ENCODE peak calls at places on chromosomes 3 and 15, in eight cellular contexts. One of them, this sample, is unnamed.

GRCh38 chr15:70049115-70049514 is 48.6 kb downstream of the TLE3 start:
- DNase-seq in heart left ventricle: no peak
- DNase-seq in IMR-90: no peak
- DNase-seq in sigmoid colon: peak; percentile 47
- DNase-seq in CD8-positive, alpha-beta T cell: no peak
- DNase-seq in Karpas-422: no peak
- DNase-seq in fibroblast of lung: no peak
- DNase-seq in uterus: no peak
- DNase-seq in this sample: no peak

GRCh38 chr15:40932625-40933519 is 3.7 kb downstream of the DLL4 start:
- DNase-seq in CD8-positive, alpha-beta T cell: no peak
- DNase-seq in heart left ventricle: no peak
- DNase-seq in fibroblast of lung: no peak
- DNase-seq in Karpas-422: no peak
- DNase-seq in IMR-90: no peak
- DNase-seq in sigmoid colon: no peak
- DNase-seq in uterus: no peak
- DNase-seq in this sample: no peak

GRCh38 chr15:53401503-53401902 is 358.0 kb downstream of the WDR72 start:
- DNase-seq in CD8-positive, alpha-beta T cell: no peak
- DNase-seq in sigmoid colon: no peak
- DNase-seq in uterus: no peak
- DNase-seq in IMR-90: no peak
- DNase-seq in Karpas-422: no peak
- DNase-seq in heart left ventricle: no peak
- DNase-seq in fibroblast of lung: no peak
- DNase-seq in this sample: no peak

GRCh38 chr15:77540346-77541060 is 92.2 kb downstream of the LINGO1 start:
- DNase-seq in uterus: no peak
- DNase-seq in Karpas-422: no peak
- DNase-seq in heart left ventricle: no peak
- DNase-seq in sigmoid colon: peak; percentile 40
- DNase-seq in fibroblast of lung: no peak
- DNase-seq in IMR-90: no peak
- DNase-seq in CD8-positive, alpha-beta T cell: no peak
- DNase-seq in this sample: no peak

GRCh38 chr3:18098960-18099587 is 326.1 kb downstream of the SATB1 start:
- DNase-seq in IMR-90: peak; percentile 85
- DNase-seq in uterus: no peak
- DNase-seq in heart left ventricle: no peak
- DNase-seq in CD8-positive, alpha-beta T cell: no peak
- DNase-seq in sigmoid colon: no peak
- DNase-seq in Karpas-422: no peak
- DNase-seq in fibroblast of lung: peak; percentile 93
- DNase-seq in this sample: no peak

GRCh38 chr3:108305484-108306172 is 9.3 kb downstream of the HHLA2 start:
- DNase-seq in sigmoid colon: no peak
- DNase-seq in CD8-positive, alpha-beta T cell: no peak
- DNase-seq in fibroblast of lung: no peak
- DNase-seq in heart left ventricle: no peak
- DNase-seq in uterus: no peak
- DNase-seq in IMR-90: no peak
- DNase-seq in Karpas-422: no peak
- DNase-seq in this sample: no peak

GRCh38 chr3:134075568-134075825 is 45.8 kb upstream of the SLCO2A1 start:
- DNase-seq in heart left ventricle: no peak
- DNase-seq in sigmoid colon: no peak
- DNase-seq in CD8-positive, alpha-beta T cell: no peak
- DNase-seq in IMR-90: no peak
- DNase-seq in uterus: no peak
- DNase-seq in Karpas-422: no peak
- DNase-seq in fibroblast of lung: no peak
- DNase-seq in this sample: no peak

GRCh38 chr3:51559266-51559907 is 20.9 kb downstream of the RAD54L2 start:
- DNase-seq in CD8-positive, alpha-beta T cell: no peak
- DNase-seq in sigmoid colon: peak; percentile 77
- DNase-seq in Karpas-422: no peak
- DNase-seq in uterus: peak; percentile 43
- DNase-seq in IMR-90: peak; percentile 84
- DNase-seq in heart left ventricle: peak; percentile 33
- DNase-seq in fibroblast of lung: peak; percentile 66
- DNase-seq in this sample: no peak

GRCh38 chr3:23217872-23218554 is 14.9 kb downstream of the UBE2E2 start:
- DNase-seq in IMR-90: peak; percentile 72
- DNase-seq in sigmoid colon: no peak
- DNase-seq in Karpas-422: no peak
- DNase-seq in CD8-positive, alpha-beta T cell: no peak
- DNase-seq in uterus: no peak
- DNase-seq in heart left ventricle: peak; percentile 19
- DNase-seq in fibroblast of lung: peak; percentile 35
- DNase-seq in this sample: no peak

DNA sequence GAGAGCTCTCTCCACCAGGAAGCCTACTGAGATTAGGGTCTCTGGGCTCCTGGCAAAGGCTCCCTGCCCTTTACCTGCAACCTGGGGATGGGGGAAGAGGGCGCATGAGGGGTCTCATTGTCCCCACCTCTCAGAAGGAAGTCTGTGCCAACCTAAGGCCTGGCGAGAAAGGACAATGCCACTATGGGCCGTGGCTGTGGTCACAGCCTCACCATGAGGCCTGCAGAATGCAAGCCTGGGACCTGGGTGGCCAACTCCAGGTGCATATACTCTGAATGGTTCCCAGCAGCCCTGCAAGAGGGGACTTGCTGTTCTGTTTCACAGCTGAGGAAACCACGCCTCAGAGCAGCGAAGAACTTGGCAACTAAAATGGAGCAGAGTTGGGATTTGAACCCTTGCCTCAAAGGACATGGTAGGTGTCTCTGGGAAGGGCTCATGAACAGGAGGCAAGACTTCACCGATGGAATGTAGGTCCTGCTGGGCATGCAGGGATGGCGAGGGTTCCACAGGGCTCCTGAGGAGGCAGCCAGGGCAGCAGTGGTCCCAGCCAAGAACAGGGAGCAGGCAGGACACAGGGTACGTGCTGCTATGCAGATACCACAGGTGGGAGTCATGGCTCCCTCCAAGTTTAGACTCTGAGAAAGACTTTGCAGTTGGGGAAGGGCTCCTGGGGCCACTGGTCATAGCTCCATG is 1.1 kb downstream of the MYL3 start:
- DNase-seq in CD8-positive, alpha-beta T cell: no peak
- DNase-seq in fibroblast of lung: no peak
- DNase-seq in Karpas-422: no peak
- DNase-seq in uterus: no peak
- DNase-seq in IMR-90: no peak
- DNase-seq in sigmoid colon: peak; percentile 40
- DNase-seq in heart left ventricle: peak; percentile 11
- DNase-seq in this sample: peak; percentile 14
- H3K4me3 ChIP-seq in CD8-positive, alpha-beta T cell: no peak overlapping the region
- H3K4me3 ChIP-seq in fibroblast of lung: no peak overlapping the region
- H3K4me3 ChIP-seq in Karpas-422: no peak overlapping the region
- H3K4me3 ChIP-seq in uterus: no peak overlapping the region
- H3K4me3 ChIP-seq in IMR-90: no peak overlapping the region
- H3K4me3 ChIP-seq in sigmoid colon: no peak overlapping the region
- H3K4me3 ChIP-seq in heart left ventricle: peak overlapping the region; percentile 51
- H3K4me3 ChIP-seq in this sample: peak overlapping the region; percentile 7

GRCh38 chr3:184145881-184146280 is 9.3 kb upstream of the DVL3 start:
- DNase-seq in uterus: no peak
- DNase-seq in heart left ventricle: no peak
- DNase-seq in IMR-90: no peak
- DNase-seq in Karpas-422: no peak
- DNase-seq in fibroblast of lung: no peak
- DNase-seq in sigmoid colon: no peak
- DNase-seq in CD8-positive, alpha-beta T cell: no peak
- DNase-seq in this sample: no peak

GRCh38 chr3:184142199-184142598 is 7.0 kb downstream of the EIF2B5 start:
- DNase-seq in Karpas-422: no peak
- DNase-seq in IMR-90: no peak
- DNase-seq in fibroblast of lung: no peak
- DNase-seq in uterus: no peak
- DNase-seq in heart left ventricle: no peak
- DNase-seq in CD8-positive, alpha-beta T cell: no peak
- DNase-seq in sigmoid colon: no peak
- DNase-seq in this sample: no peak

GRCh38 chr3:184143327-184143726 is 8.2 kb downstream of the EIF2B5 start:
- DNase-seq in IMR-90: no peak
- DNase-seq in sigmoid colon: no peak
- DNase-seq in Karpas-422: no peak
- DNase-seq in CD8-positive, alpha-beta T cell: no peak
- DNase-seq in heart left ventricle: no peak
- DNase-seq in uterus: no peak
- DNase-seq in fibroblast of lung: no peak
- DNase-seq in this sample: no peak

GRCh38 chr3:184144505-184144904 is 9.3 kb downstream of the EIF2B5 start:
- DNase-seq in fibroblast of lung: no peak
- DNase-seq in Karpas-422: no peak
- DNase-seq in sigmoid colon: no peak
- DNase-seq in heart left ventricle: no peak
- DNase-seq in IMR-90: no peak
- DNase-seq in uterus: no peak
- DNase-seq in CD8-positive, alpha-beta T cell: no peak
- DNase-seq in this sample: no peak

GRCh38 chr3:184145120-184145524 is 10.0 kb downstream of the EIF2B5 start:
- DNase-seq in IMR-90: peak; percentile 61
- DNase-seq in sigmoid colon: no peak
- DNase-seq in Karpas-422: peak; percentile 78
- DNase-seq in fibroblast of lung: peak; percentile 58
- DNase-seq in heart left ventricle: no peak
- DNase-seq in CD8-positive, alpha-beta T cell: no peak
- DNase-seq in uterus: peak; percentile 37
- DNase-seq in this sample: peak; percentile 55
- H3K27ac ChIP-seq in IMR-90: no peak overlapping the region
- H3K27ac ChIP-seq in sigmoid colon: no peak overlapping the region
- H3K27ac ChIP-seq in Karpas-422: no peak overlapping the region
- H3K27ac ChIP-seq in fibroblast of lung: no peak overlapping the region
- H3K27ac ChIP-seq in heart left ventricle: no peak overlapping the region
- H3K27ac ChIP-seq in CD8-positive, alpha-beta T cell: no peak overlapping the region
- H3K27ac ChIP-seq in uterus: no peak overlapping the region
- H3K27ac ChIP-seq in this sample: no peak overlapping the region

DNA sequence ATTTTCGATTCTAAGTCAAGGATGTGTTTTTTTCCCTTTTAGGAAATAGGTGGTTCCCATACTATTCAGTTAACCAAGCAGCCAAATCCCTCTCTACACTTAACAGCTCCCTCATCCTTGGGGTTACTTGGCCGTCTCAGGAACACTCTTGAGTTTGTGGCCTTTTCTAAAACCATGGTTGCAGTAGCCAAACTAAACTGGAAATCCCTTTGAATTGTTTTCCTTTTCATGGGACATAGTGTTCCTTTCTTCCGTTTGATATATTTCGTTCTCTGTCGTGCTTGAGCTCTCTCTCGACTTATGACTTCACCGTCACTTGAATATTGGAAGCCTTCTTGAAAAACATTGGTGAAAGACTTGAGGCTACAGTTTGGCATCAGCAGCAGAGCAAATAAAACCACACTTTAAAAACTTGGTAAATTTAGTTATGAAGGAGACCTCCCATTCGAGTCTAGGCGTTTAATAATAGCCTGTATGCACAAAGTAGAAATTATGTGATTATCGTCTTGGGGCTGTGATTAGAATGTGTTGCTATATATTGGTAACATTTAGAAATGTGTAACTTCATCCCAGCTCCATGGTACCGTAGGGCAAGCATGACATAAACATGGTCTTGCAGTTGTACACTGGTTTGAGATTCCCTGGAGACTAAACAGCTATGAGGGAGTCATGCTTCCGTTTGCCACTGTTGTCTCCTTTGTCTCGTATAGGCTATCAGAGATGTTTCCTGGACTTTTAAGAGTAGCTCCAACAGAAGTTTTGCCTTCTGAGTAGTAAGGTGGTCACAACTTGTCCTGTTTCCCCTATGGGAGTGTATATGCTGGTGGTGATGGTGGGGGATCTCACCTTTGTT is 122.3 kb downstream of the PTPRG start:
- DNase-seq in IMR-90: no peak
- DNase-seq in Karpas-422: no peak
- DNase-seq in CD8-positive, alpha-beta T cell: no peak
- DNase-seq in uterus: no peak
- DNase-seq in heart left ventricle: no peak
- DNase-seq in fibroblast of lung: no peak
- DNase-seq in sigmoid colon: no peak
- DNase-seq in this sample: no peak
- H3K4me1 ChIP-seq in IMR-90: peaks cover 7% of the 10 kb centered on the region
- H3K4me1 ChIP-seq in Karpas-422: no peaks in the 10 kb centered on the region
- H3K4me1 ChIP-seq in CD8-positive, alpha-beta T cell: no peaks in the 10 kb centered on the region
- H3K4me1 ChIP-seq in uterus: no peaks in the 10 kb centered on the region
- H3K4me1 ChIP-seq in heart left ventricle: peaks cover 46% of the 10 kb centered on the region
- H3K4me1 ChIP-seq in fibroblast of lung: no peaks in the 10 kb centered on the region
- H3K4me1 ChIP-seq in sigmoid colon: peaks cover 6% of the 10 kb centered on the region
- H3K4me1 ChIP-seq in this sample: peaks cover 14% of the 10 kb centered on the region

GRCh38 chr3:128804817-128805166 is 74.6 kb upstream of the ACAD9 start:
- DNase-seq in heart left ventricle: no peak
- DNase-seq in uterus: no peak
- DNase-seq in fibroblast of lung: no peak
- DNase-seq in IMR-90: no peak
- DNase-seq in sigmoid colon: no peak
- DNase-seq in CD8-positive, alpha-beta T cell: no peak
- DNase-seq in Karpas-422: no peak
- DNase-seq in this sample: no peak

GRCh38 chr3:128808672-128809071 is 70.7 kb upstream of the ACAD9 start:
- DNase-seq in sigmoid colon: no peak
- DNase-seq in uterus: no peak
- DNase-seq in fibroblast of lung: no peak
- DNase-seq in CD8-positive, alpha-beta T cell: no peak
- DNase-seq in heart left ventricle: no peak
- DNase-seq in IMR-90: no peak
- DNase-seq in Karpas-422: no peak
- DNase-seq in this sample: peak; percentile 68

GRCh38 chr3:128805771-128806170 is 73.6 kb upstream of the ACAD9 start:
- DNase-seq in uterus: no peak
- DNase-seq in fibroblast of lung: peak; percentile 31
- DNase-seq in IMR-90: peak; percentile 65
- DNase-seq in CD8-positive, alpha-beta T cell: no peak
- DNase-seq in Karpas-422: no peak
- DNase-seq in sigmoid colon: no peak
- DNase-seq in heart left ventricle: no peak
- DNase-seq in this sample: no peak

GRCh38 chr3:128806588-128806987 is 72.8 kb upstream of the ACAD9 start:
- DNase-seq in sigmoid colon: no peak
- DNase-seq in Karpas-422: no peak
- DNase-seq in heart left ventricle: no peak
- DNase-seq in fibroblast of lung: no peak
- DNase-seq in uterus: no peak
- DNase-seq in IMR-90: no peak
- DNase-seq in CD8-positive, alpha-beta T cell: no peak
- DNase-seq in this sample: no peak

GRCh38 chr3:128807186-128807830 is 72.1 kb upstream of the ACAD9 start:
- DNase-seq in Karpas-422: no peak
- DNase-seq in IMR-90: no peak
- DNase-seq in sigmoid colon: no peak
- DNase-seq in CD8-positive, alpha-beta T cell: no peak
- DNase-seq in fibroblast of lung: no peak
- DNase-seq in uterus: no peak
- DNase-seq in heart left ventricle: no peak
- DNase-seq in this sample: no peak
- H3K4me3 ChIP-seq in Karpas-422: no peak overlapping the region
- H3K4me3 ChIP-seq in IMR-90: no peak overlapping the region
- H3K4me3 ChIP-seq in sigmoid colon: no peak overlapping the region
- H3K4me3 ChIP-seq in CD8-positive, alpha-beta T cell: no peak overlapping the region
- H3K4me3 ChIP-seq in fibroblast of lung: no peak overlapping the region
- H3K4me3 ChIP-seq in uterus: no peak overlapping the region
- H3K4me3 ChIP-seq in heart left ventricle: no peak overlapping the region
- H3K4me3 ChIP-seq in this sample: no peak overlapping the region

This sample was measured in right cardiac atrium.